ENCODE peak calls at places on chromosome 1, in seven cellular contexts. One of them, this sample, is unnamed.

GRCh38 chr1:231630558-231631205 is 4.1 kb downstream of the DISC1 start:
- DNase-seq in SW480: no peak
- DNase-seq in NCI-H2081: no peak
- DNase-seq in NCI-H1436: no peak
- DNase-seq in NCI-H1092: no peak
- DNase-seq in HTR-8/SVneo: no peak
- DNase-seq in GM12891: no peak
- DNase-seq in this sample: no peak

GRCh38 chr1:220691039-220691684 is 999 bp downstream of the C1orf115 start:
- DNase-seq in NCI-H1436: no peak
- DNase-seq in NCI-H2081: no peak
- DNase-seq in HTR-8/SVneo: no peak
- DNase-seq in SW480: no peak
- DNase-seq in NCI-H1092: no peak
- DNase-seq in GM12891: no peak
- DNase-seq in this sample: no peak

GRCh38 chr1:155961937-155962336 is 16.4 kb downstream of the ARHGEF2 start:
- DNase-seq in HTR-8/SVneo: peak
- DNase-seq in NCI-H1092: no peak
- DNase-seq in NCI-H1436: no peak
- DNase-seq in SW480: peak
- DNase-seq in NCI-H2081: no peak
- DNase-seq in GM12891: no peak
- DNase-seq in this sample: peak

GRCh38 chr1:226603030-226603960 is 54.7 kb downstream of the STUM start:
- DNase-seq in GM12891: no peak
- DNase-seq in SW480: no peak
- DNase-seq in HTR-8/SVneo: no peak
- DNase-seq in NCI-H1436: no peak
- DNase-seq in NCI-H2081: peak
- DNase-seq in NCI-H1092: no peak
- DNase-seq in this sample: peak

GRCh38 chr1:224435318-224435763 is 744 bp upstream of the WDR26 start:
- DNase-seq in HTR-8/SVneo: peak
- DNase-seq in GM12891: no peak
- DNase-seq in NCI-H1092: no peak
- DNase-seq in NCI-H1436: no peak
- DNase-seq in NCI-H2081: peak
- DNase-seq in SW480: peak
- DNase-seq in this sample: no peak

GRCh38 chr1:40140211-40140709 is 20.9 kb upstream of the RLF start:
- DNase-seq in NCI-H2081: no peak
- DNase-seq in HTR-8/SVneo: no peak
- DNase-seq in GM12891: no peak
- DNase-seq in NCI-H1436: no peak
- DNase-seq in NCI-H1092: no peak
- DNase-seq in SW480: no peak
- DNase-seq in this sample: no peak

GRCh38 chr1:33377750-33378149 is 53.1 kb downstream of the PHC2 start:
- DNase-seq in NCI-H1092: no peak
- DNase-seq in NCI-H2081: peak
- DNase-seq in HTR-8/SVneo: no peak
- DNase-seq in SW480: no peak
- DNase-seq in NCI-H1436: no peak
- DNase-seq in GM12891: no peak
- DNase-seq in this sample: no peak

GRCh38 chr1:24989082-24989481 is 59.0 kb upstream of the RUNX3 start:
- DNase-seq in NCI-H2081: no peak
- DNase-seq in NCI-H1436: no peak
- DNase-seq in NCI-H1092: no peak
- DNase-seq in SW480: no peak
- DNase-seq in GM12891: no peak
- DNase-seq in HTR-8/SVneo: no peak
- DNase-seq in this sample: no peak

GRCh38 chr1:164767257-164768044 is 208.5 kb downstream of the PBX1 start:
- DNase-seq in SW480: no peak
- DNase-seq in HTR-8/SVneo: no peak
- DNase-seq in GM12891: no peak
- DNase-seq in NCI-H1436: no peak
- DNase-seq in NCI-H1092: no peak
- DNase-seq in NCI-H2081: no peak
- DNase-seq in this sample: no peak

GRCh38 chr1:3774503-3775247 is 2.1 kb downstream of the SMIM1 start:
- DNase-seq in SW480: peak
- DNase-seq in GM12891: no peak
- DNase-seq in NCI-H2081: no peak
- DNase-seq in HTR-8/SVneo: no peak
- DNase-seq in NCI-H1092: no peak
- DNase-seq in NCI-H1436: no peak
- DNase-seq in this sample: no peak

GRCh38 chr1:70146488-70146887 is 58.9 kb downstream of the LRRC40 start:
- DNase-seq in GM12891: no peak
- DNase-seq in NCI-H1436: no peak
- DNase-seq in NCI-H1092: no peak
- DNase-seq in NCI-H2081: no peak
- DNase-seq in SW480: no peak
- DNase-seq in HTR-8/SVneo: no peak
- DNase-seq in this sample: no peak

GRCh38 chr1:230351983-230352382 is 74.1 kb downstream of the PGBD5 start:
- DNase-seq in NCI-H1436: no peak
- DNase-seq in GM12891: no peak
- DNase-seq in NCI-H1092: no peak
- DNase-seq in HTR-8/SVneo: no peak
- DNase-seq in SW480: no peak
- DNase-seq in NCI-H2081: no peak
- DNase-seq in this sample: no peak

GRCh38 chr1:101262601-101263348 is 26.0 kb downstream of the S1PR1 start:
- DNase-seq in NCI-H1092: no peak
- DNase-seq in HTR-8/SVneo: no peak
- DNase-seq in SW480: no peak
- DNase-seq in GM12891: no peak
- DNase-seq in NCI-H2081: no peak
- DNase-seq in NCI-H1436: no peak
- DNase-seq in this sample: no peak

GRCh38 chr1:112381324-112382076 is 14.5 kb upstream of the CTTNBP2NL start:
- DNase-seq in HTR-8/SVneo: no peak
- DNase-seq in SW480: no peak
- DNase-seq in NCI-H1436: no peak
- DNase-seq in GM12891: no peak
- DNase-seq in NCI-H1092: no peak
- DNase-seq in NCI-H2081: no peak
- DNase-seq in this sample: no peak

GRCh38 chr1:59520194-59520593 is 223.3 kb downstream of the FGGY start:
- DNase-seq in SW480: no peak
- DNase-seq in HTR-8/SVneo: no peak
- DNase-seq in NCI-H1092: no peak
- DNase-seq in GM12891: no peak
- DNase-seq in NCI-H2081: no peak
- DNase-seq in NCI-H1436: no peak
- DNase-seq in this sample: no peak

GRCh38 chr1:90501281-90501680 is 215.8 kb downstream of the BARHL2 start:
- DNase-seq in NCI-H1436: no peak
- DNase-seq in SW480: no peak
- DNase-seq in GM12891: no peak
- DNase-seq in NCI-H1092: no peak
- DNase-seq in HTR-8/SVneo: no peak
- DNase-seq in NCI-H2081: no peak
- DNase-seq in this sample: no peak

GRCh38 chr1:227793948-227794812 is 21.3 kb upstream of the PRSS38 start:
- DNase-seq in SW480: peak
- DNase-seq in NCI-H1436: no peak
- DNase-seq in NCI-H1092: no peak
- DNase-seq in HTR-8/SVneo: peak
- DNase-seq in NCI-H2081: no peak
- DNase-seq in GM12891: no peak
- DNase-seq in this sample: no peak

GRCh38 chr1:235601087-235601486 is 48.5 kb downstream of the GNG4 start:
- DNase-seq in NCI-H1436: no peak
- DNase-seq in NCI-H2081: no peak
- DNase-seq in SW480: no peak
- DNase-seq in HTR-8/SVneo: no peak
- DNase-seq in GM12891: no peak
- DNase-seq in NCI-H1092: no peak
- DNase-seq in this sample: no peak

GRCh38 chr1:156532374-156532773 is 31.8 kb upstream of the MEF2D start:
- DNase-seq in NCI-H1092: no peak
- DNase-seq in NCI-H2081: no peak
- DNase-seq in NCI-H1436: no peak
- DNase-seq in SW480: no peak
- DNase-seq in HTR-8/SVneo: no peak
- DNase-seq in GM12891: no peak
- DNase-seq in this sample: no peak

GRCh38 chr1:178102218-178102617 is 8.3 kb downstream of the RASAL2 start:
- DNase-seq in SW480: no peak
- DNase-seq in NCI-H1436: no peak
- DNase-seq in HTR-8/SVneo: no peak
- DNase-seq in NCI-H1092: no peak
- DNase-seq in GM12891: no peak
- DNase-seq in NCI-H2081: no peak
- DNase-seq in this sample: no peak